ENCODE peak calls at places on chromosomes 3 and 15, in four cellular contexts. X is activated CD4-positive, alpha-beta memory T cell treated with anti-CD3 and anti-CD28 coated beads, Interleukin-2, amount 10 ng/mL, durations not matched to agents 7 days and 5 days; F is RPMI8226; L is GM03348. C is an unnamed sample.

GRCh38 chr3:12470111-12470510 is 14.2 kb upstream of the TSEN2 start:
- DNase-seq in X (no peak), F (no peak), L (no peak), C (peak)

GRCh38 chr15:64092864-64093626 is 593 bp downstream of the CIAO2A start:
- DNase-seq in X (peak), F (peak), L (peak), C (peak)

GRCh38 chr3:58383476-58383875 is 50.2 kb downstream of the PDHB start:
- DNase-seq in X (no peak), F (no peak), L (peak), C (peak)

GRCh38 chr3:190585771-190586630 is 72.1 kb downstream of the IL1RAP start:
- DNase-seq in X (peak), F (no peak), L (peak), C (peak)

GRCh38 chr3:89946863-89947262 is 839.4 kb downstream of the EPHA3 start:
- DNase-seq in X (no peak), F (no peak), L (no peak), C (no peak)

GRCh38 chr3:186097663-186098451 is 11.0 kb downstream of the ETV5 start:
- DNase-seq in X (no peak), F (no peak), L (peak), C (peak)

GRCh38 chr3:197880361-197881339 is 69.3 kb upstream of the RPL35A start:
- DNase-seq in X (no peak), F (no peak), L (no peak), C (no peak)

GRCh38 chr3:13109516-13109915 is 36.3 kb upstream of the IQSEC1 start:
- DNase-seq in X (no peak), F (no peak), L (no peak), C (no peak)

GRCh38 chr15:38005949-38006800 is 71.7 kb downstream of the TMCO5A start:
- DNase-seq in X (no peak), F (no peak), L (no peak), C (no peak)

GRCh38 chr15:79431636-79432344 is at the start of gene MINAR1:
- DNase-seq in X (no peak), F (no peak), L (peak), C (peak)

GRCh38 chr3:133896002-133896761 is 500 bp upstream of the RAB6B start:
- DNase-seq in X (no peak), F (no peak), L (peak), C (peak)

GRCh38 chr3:65659396-65659795 is 379.3 kb downstream of the MAGI1 start:
- DNase-seq in X (no peak), F (no peak), L (no peak), C (no peak)

GRCh38 chr3:193744048-193744821 is 151.2 kb downstream of the OPA1 start:
- DNase-seq in X (no peak), F (no peak), L (no peak), C (no peak)

GRCh38 chr15:32124726-32125125 is 94.4 kb downstream of the CHRNA7 start:
- DNase-seq in X (no peak), F (no peak), L (no peak), C (no peak)

GRCh38 chr15:77616072-77616471 is 16.6 kb downstream of the LINGO1 start:
- DNase-seq in X (no peak), F (no peak), L (no peak), C (no peak)

GRCh38 chr3:155560594-155560993 is 184.3 kb downstream of the PLCH1 start:
- DNase-seq in X (no peak), F (no peak), L (peak), C (no peak)

GRCh38 chr15:33975023-33975565 is 6.8 kb downstream of the CHRM5 start:
- DNase-seq in X (no peak), F (no peak), L (peak), C (no peak)

GRCh38 chr3:105869982-105870381 is 1.2 kb upstream of the CBLB start:
- DNase-seq in X (no peak), F (no peak), L (no peak), C (no peak)

GRCh38 chr3:18389108-18389733 is 35.9 kb downstream of the SATB1 start:
- DNase-seq in X (no peak), F (peak), L (peak), C (peak)

GRCh38 chr3:65785065-65785645 is 253.6 kb downstream of the MAGI1 start:
- DNase-seq in X (no peak), F (peak), L (peak), C (peak)

GRCh38 chr3:10281951-10282350 is 10.8 kb downstream of the GHRL start:
- DNase-seq in X (no peak), F (no peak), L (peak), C (peak)

GRCh38 chr3:126859415-126860246 is 123.3 kb upstream of the PLXNA1 start:
- DNase-seq in X (no peak), F (no peak), L (no peak), C (no peak)

GRCh38 chr15:88904808-88905327 is 8.3 kb downstream of the MFGE8 start:
- DNase-seq in X (peak), F (peak), L (peak), C (peak)

GRCh38 chr15:53833134-53833624 is 73.7 kb upstream of the WDR72 start:
- DNase-seq in X (no peak), F (peak), L (no peak), C (peak)

GRCh38 chr15:55241895-55242294 is 45.2 kb upstream of the RSL24D1 start:
- DNase-seq in X (no peak), F (no peak), L (peak), C (no peak)

GRCh38 chr15:37973856-37974255 is 39.4 kb downstream of the TMCO5A start:
- DNase-seq in X (no peak), F (no peak), L (no peak), C (no peak)

GRCh38 chr3:48765376-48765775 is 48.4 kb upstream of the IP6K2 start:
- DNase-seq in X (no peak), F (peak), L (no peak), C (no peak)

GRCh38 chr15:25441111-25441510 is 2.3 kb upstream of the UBE3A start:
- DNase-seq in X (no peak), F (no peak), L (no peak), C (no peak)

GRCh38 chr15:33864360-33865075 is 103.8 kb upstream of the CHRM5 start:
- DNase-seq in X (no peak), F (no peak), L (no peak), C (peak)

GRCh38 chr3:178140491-178140890 is 395.7 kb upstream of the KCNMB2 start:
- DNase-seq in X (no peak), F (no peak), L (no peak), C (peak)

GRCh38 chr15:99054025-99054387 is 46.4 kb upstream of the PGPEP1L start:
- DNase-seq in X (no peak), F (no peak), L (peak), C (no peak)

GRCh38 chr15:57861039-57861638 is 154.6 kb downstream of the POLR2M start:
- DNase-seq in X (no peak), F (peak), L (peak), C (peak)

GRCh38 chr3:139506792-139507191 is 30.5 kb upstream of the RBP2 start:
- DNase-seq in X (no peak), F (no peak), L (no peak), C (no peak)

GRCh38 chr15:91890614-91891013 is 37.1 kb downstream of the SLCO3A1 start:
- DNase-seq in X (no peak), F (no peak), L (peak), C (peak)

GRCh38 chr3:149706905-149707304 is 45.4 kb downstream of the COMMD2 start:
- DNase-seq in X (no peak), F (no peak), L (no peak), C (no peak)

GRCh38 chr15:85010472-85011209 is 29.0 kb downstream of the PDE8A start:
- DNase-seq in X (no peak), F (no peak), L (peak), C (no peak)

GRCh38 chr15:68224546-68225250 is 4.8 kb downstream of the CLN6 start:
- DNase-seq in X (no peak), F (peak), L (peak), C (no peak)